ENCODE peak calls at places on chromosomes 11 and 22, in nine cellular contexts. A is body of pancreas, E is right lobe of liver, H is IMR-90, J is GM23338, Q is astrocyte of the spinal cord, C is tibial nerve, I is AG09309, G is A549. B is an unnamed sample.
A peak's percentile ranks its signal among the peaks of the same experiment; 100 is the strongest.

GRCh38 chr22:26889794-26890193 is 232.4 kb downstream of the MIAT start:
- DNase-seq in A (no peak), E (no peak), H (no peak), J (no peak), Q (no peak), C (no peak), I (no peak), G (no peak), B (no peak)

GRCh38 chr11:11171854-11172253 is 181.2 kb downstream of the CSNK2A3 start:
- DNase-seq in A (no peak), E (no peak), H (no peak), J (no peak), Q (no peak), C (no peak), I (no peak), G (no peak), B (no peak)

GRCh38 chr22:43849731-43850130 is 12.6 kb downstream of the SULT4A1 start:
- DNase-seq in A (no peak), E (no peak), H (no peak), J (no peak), Q (no peak), C (no peak), I (no peak), G (no peak), B (no peak)

GRCh38 chr11:864118-864827 is 21.6 kb downstream of the TSPAN4 start:
- DNase-seq in A (no peak), E (no peak), H (no peak), J (no peak), Q (no peak), C (no peak), I (no peak), G (no peak), B (no peak)

GRCh38 chr11:129279326-129280026 is 87.4 kb upstream of the ARHGAP32 start:
- DNase-seq in A (peak; percentile 86), E (peak; percentile 91), H (peak; percentile 67), J (peak; percentile 89), Q (peak; percentile 72), C (peak; percentile 51), I (peak; percentile 10), G (peak; percentile 68), B (peak; percentile 45)

GRCh38 chr11:44208976-44209603 is 100.8 kb downstream of the ALX4 start:
- DNase-seq in A (no peak), E (no peak), H (peak; percentile 43), J (no peak), Q (no peak), C (no peak), I (no peak), G (no peak), B (no peak)

GRCh38 chr11:8323161-8323935 is 59.7 kb upstream of the LMO1 start:
- DNase-seq in A (no peak), E (no peak), H (no peak), J (no peak), Q (no peak), C (no peak), I (no peak), G (no peak), B (no peak)

GRCh38 chr11:125070699-125071254 is 7.7 kb downstream of the SLC37A2 start:
- DNase-seq in A (peak; percentile 29), E (peak; percentile 87), H (peak; percentile 64), J (no peak), Q (peak; percentile 31), C (peak; percentile 76), I (no peak), G (no peak), B (no peak)

GRCh38 chr11:30984442-30984816 is 385.1 kb downstream of the DCDC1 start:
- DNase-seq in A (no peak), E (no peak), H (peak; percentile 0), J (no peak), Q (peak; percentile 28), C (no peak), I (no peak), G (peak; percentile 79), B (no peak)

GRCh38 chr22:29187831-29188230 is 17.9 kb upstream of the EMID1 start:
- DNase-seq in A (no peak), E (peak; percentile 24), H (no peak), J (no peak), Q (no peak), C (no peak), I (no peak), G (no peak), B (no peak)

GRCh38 chr11:83093634-83094033 is 21.9 kb upstream of the RAB30 start:
- DNase-seq in A (no peak), E (no peak), H (no peak), J (no peak), Q (no peak), C (no peak), I (no peak), G (no peak), B (no peak)

GRCh38 chr11:105297463-105297862 is 157.9 kb upstream of the CARD18 start:
- DNase-seq in A (no peak), E (no peak), H (peak; percentile 73), J (no peak), Q (peak; percentile 22), C (no peak), I (peak; percentile 10), G (no peak), B (no peak)

GRCh38 chr11:130051077-130051476 is 18.6 kb upstream of the APLP2 start:
- DNase-seq in A (no peak), E (no peak), H (peak; percentile 53), J (no peak), Q (no peak), C (no peak), I (no peak), G (no peak), B (no peak)

GRCh38 chr11:96152623-96153022 is 190.4 kb downstream of the MAML2 start:
- DNase-seq in A (no peak), E (no peak), H (no peak), J (no peak), Q (no peak), C (no peak), I (no peak), G (no peak), B (no peak)

DNA sequence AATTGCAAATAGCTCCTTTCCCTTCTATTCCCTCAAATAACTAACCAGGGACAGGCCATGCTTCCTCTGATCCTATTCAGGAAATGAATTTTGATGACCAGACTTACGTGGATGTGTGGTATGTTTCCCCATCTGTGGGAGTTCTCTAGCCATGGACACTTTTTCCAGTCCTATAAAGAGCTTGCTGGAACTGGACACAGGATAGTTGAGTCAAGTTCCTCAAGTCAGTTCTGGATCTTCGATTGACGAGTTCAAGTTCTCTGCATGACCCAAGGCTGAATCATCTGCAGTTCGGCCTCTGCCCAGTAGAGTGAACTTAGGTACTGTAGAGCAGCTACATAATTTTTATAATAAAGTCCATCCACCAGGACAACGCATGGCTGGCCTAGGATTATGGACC is 52.7 kb upstream of the CCND1 start:
- DNase-seq in A (no peak), E (no peak), H (peak; percentile 87), J (peak; percentile 25), Q (peak; percentile 61), C (no peak), I (peak; percentile 63), G (peak; percentile 66), B (no peak)
- TF ChIP-seq CTCF in A (no peak), E (no peak), H (peak; percentile 38), J (no peak), Q (peak; percentile 44), C (no peak), I (peak; percentile 51), G (no peak), B (no peak)

DNA sequence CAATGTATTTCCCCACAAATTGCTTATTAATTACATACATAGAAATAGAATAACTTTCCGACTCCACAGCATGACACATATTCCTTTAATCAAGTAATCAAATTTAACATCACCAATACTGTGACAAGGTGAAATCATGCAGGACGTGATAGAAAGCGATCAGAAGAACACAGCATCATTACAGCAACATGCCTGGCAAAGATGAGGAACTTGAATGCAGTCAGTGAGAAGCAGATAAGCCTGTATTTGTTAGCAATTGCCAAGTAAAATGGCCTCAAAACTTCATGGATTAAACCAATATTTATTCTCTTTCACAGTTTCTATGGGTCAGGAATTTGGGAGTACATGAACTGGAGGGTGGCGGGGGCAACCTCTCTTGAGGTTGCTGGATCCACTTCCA is 12.1 kb upstream of the TEAD1 start:
- DNase-seq in A (no peak), E (no peak), H (no peak), J (no peak), Q (no peak), C (no peak), I (no peak), G (no peak), B (no peak)
- TF ChIP-seq CTCF in A (no peak), E (no peak), H (no peak), J (no peak), Q (no peak), C (no peak), I (no peak), G (no peak), B (no peak)

GRCh38 chr11:32562839-32563599 is 20.6 kb upstream of the EIF3M start:
- DNase-seq in A (no peak), E (no peak), H (peak; percentile 57), J (no peak), Q (no peak), C (no peak), I (no peak), G (no peak), B (no peak)

GRCh38 chr11:32566527-32566926 is 17.1 kb upstream of the EIF3M start:
- DNase-seq in A (no peak), E (no peak), H (no peak), J (no peak), Q (no peak), C (no peak), I (no peak), G (no peak), B (no peak)

GRCh38 chr11:32563600-32563959 is 20.1 kb upstream of the EIF3M start:
- DNase-seq in A (no peak), E (no peak), H (no peak), J (no peak), Q (no peak), C (no peak), I (no peak), G (no peak), B (no peak)

GRCh38 chr11:32555885-32556284 is 27.7 kb upstream of the EIF3M start:
- DNase-seq in A (no peak), E (no peak), H (no peak), J (no peak), Q (no peak), C (no peak), I (no peak), G (no peak), B (no peak)

GRCh38 chr11:32561835-32562234 is 21.8 kb upstream of the EIF3M start:
- DNase-seq in A (no peak), E (no peak), H (no peak), J (peak; percentile 45), Q (no peak), C (no peak), I (no peak), G (no peak), B (no peak)
- TF ChIP-seq CTCF in A (no peak), E (no peak), H (no peak), J (peak; percentile 68), Q (no peak), C (no peak), I (no peak), G (no peak), B (peak; percentile 16)

DNA sequence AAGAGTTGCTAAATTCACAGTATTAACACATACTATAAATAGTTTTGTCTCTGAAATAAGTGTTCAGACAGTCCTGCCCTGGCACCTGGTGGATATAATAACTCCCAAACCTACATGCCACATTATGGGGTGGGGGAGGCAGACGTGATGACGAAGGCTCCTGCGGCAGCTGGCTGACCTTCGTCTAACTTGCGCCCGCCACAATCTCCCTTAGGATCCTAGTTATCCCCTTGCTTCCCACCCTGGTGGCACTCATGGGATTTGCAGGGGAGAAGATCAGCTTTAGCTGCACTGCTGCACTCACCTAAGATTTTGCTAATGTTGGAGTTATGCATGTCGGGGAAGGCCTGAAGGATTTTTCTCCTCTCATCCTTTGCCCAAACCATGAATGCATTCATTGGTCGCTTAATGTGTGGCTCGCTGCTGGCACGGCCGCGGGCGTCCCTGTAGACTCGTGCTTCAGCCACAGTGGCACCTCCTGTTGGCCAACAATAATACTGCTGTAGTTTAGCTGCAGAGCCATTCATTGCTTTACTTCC is 367.6 kb downstream of the SOX6 start:
- DNase-seq in A (no peak), E (no peak), H (no peak), J (peak; percentile 85), Q (no peak), C (no peak), I (no peak), G (peak; percentile 31), B (no peak)
- TF ChIP-seq CTCF in A (no peak), E (peak; percentile 36), H (no peak), J (peak; percentile 72), Q (peak; percentile 11), C (no peak), I (peak; percentile 3), G (peak; percentile 14), B (peak; percentile 7)

B was measured in D721Med.